ENCODE peak calls at places on chromosomes 4 and X, in ten cellular contexts. I is fibroblast of lung, C is tibial artery, Y is uterus, F is psoas muscle, B is heart left ventricle, G is heart right ventricle, M is stomach, J is HCT116, K is mammary epithelial cell. H is an unnamed sample. For H3K4me1, the result is how much of the 10 kb centered on the place peaks cover.

GRCh38 chrX:68574240-68574639 is 73.2 kb upstream of the STARD8 start:
- DNase-seq in I (no peak), C (no peak), Y (no peak), F (no peak), B (no peak), G (no peak), M (no peak), J (no peak), K (no peak), H (no peak)

GRCh38 chr4:30716671-30717207 is 3.4 kb upstream of the PCDH7 start:
- DNase-seq in I (peak), C (no peak), Y (no peak), F (no peak), B (no peak), G (no peak), M (no peak), J (no peak), K (peak), H (no peak)

GRCh38 chrX:65932173-65933084 is 107.5 kb downstream of the VSIG4 start:
- DNase-seq in I (no peak), C (no peak), Y (no peak), F (no peak), B (no peak), G (no peak), M (no peak), J (peak), K (peak), H (no peak)

GRCh38 chr4:171534391-171534790 is 278.8 kb upstream of the GALNTL6 start:
- DNase-seq in I (no peak), C (no peak), Y (no peak), F (no peak), B (no peak), G (no peak), M (no peak), J (no peak), K (no peak), H (no peak)

GRCh38 chr4:174154455-174154854 is 129.0 kb downstream of the FBXO8 start:
- DNase-seq in I (peak), C (no peak), Y (no peak), F (no peak), B (no peak), G (no peak), M (no peak), J (no peak), K (peak), H (no peak)

GRCh38 chr4:99894998-99895397 is 771 bp upstream of the LAMTOR3 start:
- DNase-seq in I (no peak), C (no peak), Y (peak), F (no peak), B (no peak), G (no peak), M (no peak), J (no peak), K (no peak), H (no peak)

GRCh38 chrX:40158036-40158706 is 60.4 kb upstream of the BCOR start:
- DNase-seq in I (no peak), C (no peak), Y (peak), F (no peak), B (no peak), G (no peak), M (no peak), J (no peak), K (no peak), H (no peak)

GRCh38 chr4:44186096-44186849 is 262.3 kb downstream of the KCTD8 start:
- DNase-seq in I (no peak), C (no peak), Y (no peak), F (no peak), B (no peak), G (no peak), M (no peak), J (no peak), K (no peak), H (no peak)

GRCh38 chrX:153793291-153793690 is 884 bp downstream of the IDH3G start:
- DNase-seq in I (no peak), C (no peak), Y (no peak), F (no peak), B (no peak), G (peak), M (no peak), J (no peak), K (no peak), H (no peak)

GRCh38 chrX:108312938-108313337 is 125.3 kb downstream of the COL4A6 start:
- DNase-seq in I (peak), C (no peak), Y (peak), F (peak), B (peak), G (peak), M (peak), J (peak), K (peak), H (peak)

GRCh38 chr4:99655315-99656081 is 2.1 kb downstream of the C4orf54 start:
- DNase-seq in I (peak), C (peak), Y (no peak), F (no peak), B (peak), G (peak), M (peak), J (no peak), K (peak), H (peak)

GRCh38 chr4:180422989-180423766 is 1820.0 kb upstream of the TENM3 start:
- DNase-seq in I (no peak), C (no peak), Y (no peak), F (no peak), B (no peak), G (no peak), M (no peak), J (no peak), K (no peak), H (no peak)

GRCh38 chr4:147853706-147854105 is 121.8 kb downstream of the ARHGAP10 start:
- DNase-seq in I (peak), C (no peak), Y (no peak), F (no peak), B (no peak), G (no peak), M (no peak), J (no peak), K (no peak), H (no peak)

GRCh38 chr4:77599378-77599777 is 6.2 kb upstream of the CXCL13 start:
- DNase-seq in I (peak), C (no peak), Y (no peak), F (no peak), B (no peak), G (no peak), M (peak), J (peak), K (peak), H (peak)

GRCh38 chr4:83074086-83074704 is 39.2 kb downstream of the COPS4 start:
- DNase-seq in I (peak), C (no peak), Y (no peak), F (no peak), B (peak), G (peak), M (no peak), J (peak), K (peak), H (peak)

GRCh38 chr4:149211961-149212360 is 603.7 kb downstream of the IQCM start:
- DNase-seq in I (no peak), C (no peak), Y (no peak), F (no peak), B (no peak), G (no peak), M (no peak), J (no peak), K (no peak), H (no peak)

DNA sequence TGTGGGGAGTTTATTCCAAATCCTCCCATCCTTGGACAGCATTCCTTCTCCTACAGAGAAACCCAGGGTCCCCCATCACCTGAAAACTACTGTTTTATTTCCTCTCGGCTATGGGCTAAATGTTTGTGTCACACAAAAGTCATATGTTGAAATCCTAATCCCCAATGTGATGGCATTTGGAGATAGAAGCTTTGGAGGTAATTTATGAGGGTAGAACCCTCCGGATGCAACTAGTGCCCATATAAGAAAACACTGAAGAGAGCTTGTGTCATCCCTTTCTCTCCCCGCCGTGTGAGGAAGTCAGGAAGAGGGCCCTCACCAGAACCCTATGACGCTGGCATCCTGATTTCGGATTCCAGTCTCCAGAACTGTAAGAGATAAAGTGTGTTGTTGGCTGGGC is 127.8 kb upstream of the NOCT start:
- DNase-seq in I (no peak), C (no peak), Y (no peak), F (no peak), B (no peak), G (no peak), M (no peak), J (no peak), K (no peak), H (no peak)
- TF ChIP-seq CTCF in I (no peak), C (no peak), Y (no peak), F (no peak), B (no peak), G (no peak), M (no peak), J (no peak), K (no peak), H (no peak)

GRCh38 chr4:94508256-94508655 is 56.5 kb downstream of the PDLIM5 start:
- DNase-seq in I (peak), C (no peak), Y (no peak), F (no peak), B (no peak), G (no peak), M (no peak), J (no peak), K (no peak), H (no peak)

GRCh38 chr4:94507281-94507680 is 55.5 kb downstream of the PDLIM5 start:
- DNase-seq in I (no peak), C (no peak), Y (no peak), F (no peak), B (no peak), G (no peak), M (no peak), J (peak), K (peak), H (no peak)

GRCh38 chr4:94508841-94509240 is 57.1 kb downstream of the PDLIM5 start:
- DNase-seq in I (no peak), C (no peak), Y (no peak), F (no peak), B (no peak), G (no peak), M (no peak), J (no peak), K (no peak), H (no peak)

GRCh38 chr4:94506822-94507221 is 55.1 kb downstream of the PDLIM5 start:
- DNase-seq in I (no peak), C (no peak), Y (no peak), F (no peak), B (no peak), G (no peak), M (no peak), J (no peak), K (no peak), H (no peak)

GRCh38 chr4:94507708-94508107 is 56.0 kb downstream of the PDLIM5 start:
- DNase-seq in I (peak), C (peak), Y (peak), F (peak), B (no peak), G (no peak), M (no peak), J (peak), K (peak), H (no peak)
- H3K4me1 ChIP-seq in I (under half), C (under half), Y (under half), F (half or more), B (half or more), G (under half), M (half or more), J (under half), K (under half), H (under half)

GRCh38 chrX:131289527-131289926 is 421 bp upstream of the IGSF1 start:
- DNase-seq in I (no peak), C (no peak), Y (no peak), F (no peak), B (no peak), G (no peak), M (no peak), J (no peak), K (no peak), H (no peak)

GRCh38 chrX:131288188-131288587 is 918 bp downstream of the IGSF1 start:
- DNase-seq in I (no peak), C (no peak), Y (no peak), F (no peak), B (no peak), G (no peak), M (no peak), J (no peak), K (no peak), H (no peak)

GRCh38 chrX:131287556-131288179 is 1.4 kb downstream of the IGSF1 start:
- DNase-seq in I (no peak), C (no peak), Y (no peak), F (no peak), B (no peak), G (no peak), M (no peak), J (no peak), K (no peak), H (no peak)

DNA sequence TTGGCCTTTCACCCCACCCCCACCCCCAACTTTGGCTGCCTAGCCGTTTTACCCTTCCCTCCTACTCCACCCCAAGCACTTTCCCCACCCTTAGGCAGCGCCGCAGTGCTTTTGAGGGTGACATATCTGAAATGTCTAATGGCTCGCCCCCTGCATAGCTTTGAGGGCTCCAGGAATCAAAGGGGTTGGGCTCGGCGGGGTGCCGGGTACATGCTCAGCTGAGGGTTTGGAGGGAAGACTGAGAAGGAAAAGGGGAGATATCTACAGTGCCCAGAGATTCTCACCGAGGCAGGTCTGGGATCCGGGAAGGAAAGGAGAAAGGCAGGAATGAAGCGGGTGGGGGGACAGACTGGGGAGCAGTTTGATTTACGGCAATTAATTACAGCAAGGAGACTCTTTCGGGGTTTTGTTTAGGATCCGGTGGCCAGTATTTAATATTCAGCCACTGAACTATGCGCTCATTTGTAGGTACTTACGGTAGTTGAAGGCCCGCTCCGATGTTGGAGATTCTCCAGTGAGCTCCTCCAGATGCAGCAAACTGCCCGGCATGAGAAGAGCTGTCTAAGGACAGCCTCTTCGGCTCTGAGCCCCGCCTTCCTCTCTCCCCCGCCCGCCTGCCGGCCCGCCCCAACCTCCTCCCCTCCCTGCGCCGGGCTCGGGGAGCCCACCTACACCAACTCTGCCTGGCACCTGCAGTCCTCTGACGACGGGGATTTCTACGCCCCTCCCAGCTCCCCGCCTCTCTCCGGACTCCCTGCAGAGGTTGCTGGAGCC is at the start of gene IGSF1:
- DNase-seq in I (peak), C (no peak), Y (peak), F (peak), B (peak), G (peak), M (no peak), J (no peak), K (no peak), H (peak)
- H3K4me3 ChIP-seq in I (no peak), C (no peak), Y (peak), F (peak), B (peak), G (peak), M (peak), J (no peak), K (no peak), H (no peak)

DNA sequence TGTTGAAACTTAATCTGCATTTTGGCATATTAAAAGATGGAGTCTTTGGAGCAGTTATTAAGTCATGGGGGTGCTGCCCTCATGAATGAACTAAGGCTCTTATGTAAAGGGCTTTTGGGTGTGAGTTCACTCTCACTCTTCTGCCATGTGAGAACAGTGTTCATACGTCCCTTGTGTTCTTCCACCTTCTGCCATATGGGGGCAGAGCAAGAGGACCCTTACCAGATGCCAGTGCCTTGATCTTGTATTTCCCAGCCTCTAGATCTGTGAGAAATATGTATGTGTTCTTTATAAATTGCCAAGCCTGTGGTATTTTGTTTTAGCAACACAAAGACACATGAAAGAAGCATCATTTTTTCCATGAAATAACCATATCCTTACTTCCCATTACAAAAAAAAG is 213.9 kb downstream of the SPOCK3 start:
- DNase-seq in I (peak), C (no peak), Y (no peak), F (no peak), B (no peak), G (no peak), M (no peak), J (no peak), K (no peak), H (no peak)
- TF ChIP-seq CTCF in I (peak), C (no peak), Y (no peak), F (no peak), B (no peak), G (no peak), M (no peak), J (peak), K (peak), H (no peak)